ENCODE peak calls at places on chromosomes 7 and 10, in eight cellular contexts. B, K, D, A, W, F, S and T are unnamed samples. For H3K36me3, the result is how much of the 10 kb centered on the place peaks cover.

GRCh38 chr7:111855161-111855841 is 293.0 kb upstream of the IMMP2L start:
- DNase-seq in S (peak), W (peak), B (peak), A (no peak), F (peak), D (peak), K (peak), T (no peak)

GRCh38 chr7:106217089-106217542 is 67.7 kb downstream of the NAMPT start:
- DNase-seq in W (peak), F (peak), D (no peak), K (peak), B (peak), A (no peak), S (peak), T (peak)

GRCh38 chr10:13708256-13708990 is 121.7 kb downstream of the PRPF18 start:
- DNase-seq in S (peak), W (peak), F (no peak), K (no peak), A (no peak), B (peak), D (no peak), T (no peak)

GRCh38 chr10:5963591-5963990 is 13.8 kb downstream of the IL15RA start:
- DNase-seq in B (no peak), K (peak), W (no peak), F (no peak), A (no peak), D (no peak), S (peak), T (peak)

GRCh38 chr10:665579-666091 is 23.8 kb downstream of the DIP2C start:
- DNase-seq in S (peak), A (no peak), W (no peak), F (no peak), D (no peak), K (peak), B (peak), T (peak)

GRCh38 chr7:131188367-131189339 is 139.0 kb upstream of the MKLN1 start:
- DNase-seq in D (no peak), S (peak), F (no peak), B (peak), A (peak), K (no peak), W (no peak), T (no peak)

GRCh38 chr10:133258066-133258817 is 18.4 kb downstream of the ADAM8 start:
- DNase-seq in D (peak), B (peak), K (peak), A (no peak), S (peak), F (peak), W (no peak), T (no peak)

GRCh38 chr7:10312942-10313341 is 660.7 kb upstream of the PHF14 start:
- DNase-seq in D (no peak), F (no peak), W (no peak), A (no peak), K (no peak), B (no peak), S (no peak), T (no peak)

GRCh38 chr7:101814081-101814995 is 3.1 kb upstream of the CUX1 start:
- DNase-seq in S (peak), B (peak), F (peak), K (peak), D (peak), A (no peak), W (peak), T (peak)

GRCh38 chr7:93013471-93014061 is 104.2 kb downstream of the SAMD9 start:
- DNase-seq in F (no peak), S (no peak), W (no peak), B (no peak), A (no peak), D (no peak), K (no peak), T (no peak)

GRCh38 chr7:123979876-123980275 is 53.0 kb downstream of the TMEM229A start:
- DNase-seq in D (no peak), A (no peak), S (no peak), W (no peak), K (no peak), F (no peak), B (no peak), T (no peak)

GRCh38 chr7:4267326-4268039 is 414.6 kb upstream of the FOXK1 start:
- DNase-seq in K (no peak), S (no peak), D (no peak), F (peak), W (no peak), B (no peak), A (no peak), T (no peak)

GRCh38 chr7:81990395-81990794 is 220.5 kb upstream of the HGF start:
- DNase-seq in K (no peak), D (no peak), A (peak), F (no peak), W (no peak), S (no peak), B (no peak), T (no peak)

GRCh38 chr7:107147464-107148214 is 21.2 kb upstream of the HBP1 start:
- DNase-seq in A (no peak), B (peak), W (peak), S (peak), K (no peak), F (no peak), D (peak), T (no peak)

GRCh38 chr7:22564511-22565045 is 64.6 kb upstream of the STEAP1B start:
- DNase-seq in K (peak), A (peak), D (no peak), W (no peak), S (no peak), B (peak), F (no peak), T (peak)

GRCh38 chr7:74505426-74506328 is 52.0 kb downstream of the GTF2IRD1 start:
- DNase-seq in D (no peak), B (no peak), F (no peak), S (no peak), A (no peak), W (no peak), K (no peak), T (no peak)

GRCh38 chr10:1731592-1731991 is 5.7 kb downstream of the ADARB2 start:
- DNase-seq in S (no peak), F (no peak), K (no peak), W (no peak), D (no peak), B (no peak), A (no peak), T (no peak)

GRCh38 chr7:117227091-117227490 is 95.8 kb downstream of the WNT2 start:
- DNase-seq in D (no peak), B (no peak), S (no peak), K (no peak), F (no peak), W (no peak), A (no peak), T (no peak)

GRCh38 chr7:83947260-83947659 is 247.3 kb downstream of the SEMA3A start:
- DNase-seq in W (peak), B (no peak), S (peak), F (no peak), A (no peak), D (peak), K (no peak), T (no peak)

GRCh38 chr7:98970031-98970615 is 91.8 kb downstream of the TRRAP start:
- DNase-seq in K (no peak), W (no peak), F (no peak), D (no peak), B (no peak), S (no peak), A (no peak), T (no peak)

GRCh38 chr7:98974906-98975816 is 96.8 kb downstream of the TRRAP start:
- DNase-seq in B (no peak), F (no peak), K (peak), A (no peak), W (no peak), S (no peak), D (no peak), T (no peak)

GRCh38 chr7:98976396-98977185 is 98.3 kb downstream of the TRRAP start:
- DNase-seq in D (no peak), F (no peak), W (no peak), K (no peak), S (no peak), B (no peak), A (no peak), T (no peak)

GRCh38 chr7:98970805-98971204 is 92.5 kb downstream of the TRRAP start:
- DNase-seq in K (no peak), S (no peak), D (no peak), W (no peak), B (no peak), F (no peak), A (no peak), T (no peak)

GRCh38 chr7:98974205-98974604 is 95.9 kb downstream of the TRRAP start:
- DNase-seq in A (no peak), K (no peak), B (no peak), S (no peak), F (no peak), W (no peak), D (no peak), T (no peak)
- H3K36me3 ChIP-seq in A (half or more), K (under half), B (half or more), S (half or more), F (under half), W (under half), D (half or more), T (under half)

GRCh38 chr7:98106647-98107312 is at the start of gene LMTK2:
- DNase-seq in W (peak), A (peak), B (peak), K (peak), D (peak), F (peak), S (peak), T (peak)
- H3K4me3 ChIP-seq in W (peak), A (peak), B (peak), K (peak), D (peak), F (peak), S (peak), T (peak)

GRCh38 chr7:139743267-139743966 is 34.4 kb downstream of the HIPK2 start:
- DNase-seq in B (no peak), A (no peak), K (no peak), F (no peak), S (no peak), D (no peak), W (no peak), T (no peak)
- H3K36me3 ChIP-seq in B (under half), A (under half), K (under half), F (under half), S (under half), D (under half), W (under half), T (under half)

GRCh38 chr10:22599636-22600228 is 114.6 kb downstream of the PIP4K2A start:
- DNase-seq in D (no peak), A (no peak), F (no peak), S (no peak), K (no peak), B (no peak), W (no peak), T (no peak)
- H3K4me3 ChIP-seq in D (no peak), A (no peak), F (no peak), S (no peak), K (no peak), B (no peak), W (no peak), T (no peak)